ENCODE peak calls at places on chromosomes 5 and 9, in six cellular contexts. B is fibroblast of lung, J is PC-3, H is choroid plexus epithelial cell, S is GM23338, M is brain microvascular endothelial cell. X is an unnamed sample.

GRCh38 chr5:54403121-54403520 is 52.4 kb upstream of the HSPB3 start:
- DNase-seq in M (no peak), J (no peak), S (no peak), B (no peak), H (no peak), X (no peak)

GRCh38 chr5:41507501-41507900 is 2.9 kb downstream of the PLCXD3 start:
- DNase-seq in M (no peak), J (peak), B (no peak), S (no peak), H (no peak), X (no peak)

GRCh38 chr5:76337949-76338589 is 65.0 kb upstream of the IQGAP2 start:
- DNase-seq in B (peak), J (peak), M (peak), H (peak), S (peak), X (peak)

GRCh38 chr9:98251554-98251953 is 3.9 kb downstream of the TBC1D2 start:
- DNase-seq in B (peak), J (peak), H (peak), M (peak), S (no peak), X (peak)

GRCh38 chr5:136811551-136811950 is 446.2 kb upstream of the TRPC7 start:
- DNase-seq in B (peak), M (peak), S (no peak), J (peak), H (peak), X (peak)

GRCh38 chr9:77455312-77455927 is 192.7 kb downstream of the GNA14 start:
- DNase-seq in S (peak), B (no peak), M (no peak), H (no peak), J (peak), X (peak)

GRCh38 chr5:159163027-159163699 is 46.2 kb downstream of the RNF145 start:
- DNase-seq in M (peak), B (no peak), S (no peak), H (peak), J (peak), X (peak)

GRCh38 chr5:144403058-144403457 is 232.4 kb downstream of the KCTD16 start:
- DNase-seq in S (no peak), J (no peak), M (no peak), B (no peak), H (no peak), X (no peak)

GRCh38 chr5:113371788-113372196 is 63.0 kb downstream of the TSSK1B start:
- DNase-seq in J (peak), M (no peak), S (no peak), B (no peak), H (no peak), X (no peak)

GRCh38 chr5:116626272-116626723 is 51.7 kb upstream of the SEMA6A start:
- DNase-seq in J (no peak), B (peak), M (peak), H (peak), S (no peak), X (peak)

GRCh38 chr9:131478421-131478868 is 24.3 kb upstream of the POMT1 start:
- DNase-seq in S (peak), J (peak), M (no peak), B (peak), H (peak), X (peak)

GRCh38 chr5:158951461-158951860 is 148.3 kb downstream of the EBF1 start:
- DNase-seq in M (no peak), S (no peak), J (no peak), H (no peak), B (no peak), X (no peak)

GRCh38 chr5:74608754-74609576 is 31.6 kb downstream of the ENC1 start:
- DNase-seq in H (no peak), J (peak), M (no peak), S (no peak), B (no peak), X (no peak)

GRCh38 chr5:112174959-112175594 is 244.0 kb downstream of the EPB41L4A start:
- DNase-seq in M (peak), H (peak), J (peak), B (peak), S (peak), X (peak)

GRCh38 chr9:126532019-126532462 is 81.7 kb upstream of the LMX1B start:
- DNase-seq in B (peak), J (no peak), H (peak), M (no peak), S (no peak), X (peak)

GRCh38 chr5:139141841-139142240 is 56.3 kb downstream of the SIL1 start:
- DNase-seq in J (peak), M (peak), H (peak), B (peak), S (no peak), X (peak)

GRCh38 chr5:151153766-151154272 is 3.8 kb downstream of the ANXA6 start:
- DNase-seq in H (no peak), M (no peak), J (no peak), S (no peak), B (no peak), X (peak)

GRCh38 chr5:159100928-159101646 is 1.4 kb upstream of the EBF1 start:
- DNase-seq in H (no peak), S (no peak), J (no peak), B (no peak), M (no peak), X (no peak)

GRCh38 chr5:80083115-80083890 is 48.2 kb downstream of the THBS4 start:
- DNase-seq in H (peak), S (peak), M (peak), B (peak), J (peak), X (peak)

GRCh38 chr5:133703935-133704334 is 91.6 kb upstream of the FSTL4 start:
- DNase-seq in M (no peak), S (no peak), H (no peak), B (no peak), J (no peak), X (no peak)

GRCh38 chr9:131668439-131669233 is 71.2 kb downstream of the RAPGEF1 start:
- DNase-seq in H (peak), J (peak), S (no peak), M (peak), B (peak), X (peak)

GRCh38 chr9:89542461-89543021 is 44.6 kb upstream of the SEMA4D start:
- DNase-seq in S (no peak), H (no peak), M (no peak), B (no peak), J (no peak), X (no peak)

GRCh38 chr5:14872070-14872989 is 752 bp upstream of the ANKH start:
- DNase-seq in S (peak), M (peak), B (peak), H (peak), J (peak), X (peak)

GRCh38 chr5:6722015-6722414 is 8.8 kb downstream of the TENT4A start:
- DNase-seq in B (peak), S (no peak), H (peak), M (no peak), J (no peak), X (peak)

GRCh38 chr9:86239053-86239770 is 20.2 kb downstream of the C9orf153 start:
- DNase-seq in B (peak), S (no peak), M (no peak), H (peak), J (peak), X (no peak)

GRCh38 chr5:149887622-149888183 is 56.9 kb downstream of the PDE6A start:
- DNase-seq in B (peak), S (no peak), H (peak), J (peak), M (peak), X (peak)

DNA sequence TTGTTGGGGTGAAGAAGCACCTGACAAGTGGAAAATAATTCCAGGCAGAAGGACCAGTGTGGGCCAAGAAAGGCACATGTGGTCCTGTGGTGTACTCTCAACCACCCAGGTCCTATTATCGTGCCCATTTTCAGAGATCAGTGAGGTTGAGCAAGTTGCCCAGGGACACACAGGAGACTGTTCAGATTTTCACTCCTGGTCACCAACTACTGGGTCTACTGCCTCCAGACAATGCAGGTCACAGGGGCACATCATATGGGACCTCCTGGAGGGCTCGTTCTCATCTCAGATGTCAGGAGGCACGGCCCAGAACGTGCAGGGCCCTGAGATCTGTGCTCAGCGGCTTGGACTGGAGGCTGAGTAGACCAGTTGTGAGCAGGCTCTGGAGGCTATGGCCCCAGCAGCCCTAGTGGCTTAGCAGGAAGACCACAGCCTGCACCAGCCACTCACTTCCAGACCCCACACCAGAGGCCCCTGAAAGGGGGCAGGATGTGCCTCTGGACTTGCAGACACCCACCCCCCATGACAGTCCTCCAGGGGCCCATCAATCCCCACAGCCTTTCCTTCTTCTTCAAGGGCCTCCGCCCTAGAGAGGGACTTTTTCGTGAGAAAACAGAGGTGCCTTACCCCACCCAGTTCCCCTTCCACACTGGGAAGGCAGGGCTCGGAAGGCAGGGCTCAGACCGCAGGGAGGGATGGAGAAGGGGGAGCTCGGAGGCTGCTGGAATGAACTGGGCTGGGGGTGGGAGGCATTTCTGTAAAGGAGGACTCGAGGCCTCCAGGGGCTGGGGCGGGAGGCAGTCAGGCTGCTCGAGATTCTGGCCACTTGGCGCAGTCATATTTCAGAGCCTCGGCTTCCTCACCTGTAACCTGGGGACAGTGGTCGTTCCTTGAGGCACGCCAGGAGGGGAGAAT is 82.7 kb upstream of the NEURL1B start:
- DNase-seq in M (no peak), H (no peak), S (no peak), B (no peak), J (no peak), X (no peak)
- H3K4me3 ChIP-seq in M (peak), H (peak), S (no peak), B (peak), J (no peak), X (peak)

GRCh38 chr5:77170-77501 is 14.8 kb upstream of the PLEKHG4B start:
- DNase-seq in J (no peak), S (no peak), H (no peak), M (no peak), B (no peak), X (no peak)

GRCh38 chr5:78805-79149 is 13.2 kb upstream of the PLEKHG4B start:
- DNase-seq in B (no peak), S (no peak), M (no peak), H (no peak), J (no peak), X (no peak)

GRCh38 chr5:77546-77945 is 14.4 kb upstream of the PLEKHG4B start:
- DNase-seq in M (no peak), H (no peak), J (no peak), S (no peak), B (no peak), X (no peak)

GRCh38 chr5:79263-79662 is 12.7 kb upstream of the PLEKHG4B start:
- DNase-seq in M (no peak), H (no peak), J (no peak), B (no peak), S (no peak), X (no peak)

DNA sequence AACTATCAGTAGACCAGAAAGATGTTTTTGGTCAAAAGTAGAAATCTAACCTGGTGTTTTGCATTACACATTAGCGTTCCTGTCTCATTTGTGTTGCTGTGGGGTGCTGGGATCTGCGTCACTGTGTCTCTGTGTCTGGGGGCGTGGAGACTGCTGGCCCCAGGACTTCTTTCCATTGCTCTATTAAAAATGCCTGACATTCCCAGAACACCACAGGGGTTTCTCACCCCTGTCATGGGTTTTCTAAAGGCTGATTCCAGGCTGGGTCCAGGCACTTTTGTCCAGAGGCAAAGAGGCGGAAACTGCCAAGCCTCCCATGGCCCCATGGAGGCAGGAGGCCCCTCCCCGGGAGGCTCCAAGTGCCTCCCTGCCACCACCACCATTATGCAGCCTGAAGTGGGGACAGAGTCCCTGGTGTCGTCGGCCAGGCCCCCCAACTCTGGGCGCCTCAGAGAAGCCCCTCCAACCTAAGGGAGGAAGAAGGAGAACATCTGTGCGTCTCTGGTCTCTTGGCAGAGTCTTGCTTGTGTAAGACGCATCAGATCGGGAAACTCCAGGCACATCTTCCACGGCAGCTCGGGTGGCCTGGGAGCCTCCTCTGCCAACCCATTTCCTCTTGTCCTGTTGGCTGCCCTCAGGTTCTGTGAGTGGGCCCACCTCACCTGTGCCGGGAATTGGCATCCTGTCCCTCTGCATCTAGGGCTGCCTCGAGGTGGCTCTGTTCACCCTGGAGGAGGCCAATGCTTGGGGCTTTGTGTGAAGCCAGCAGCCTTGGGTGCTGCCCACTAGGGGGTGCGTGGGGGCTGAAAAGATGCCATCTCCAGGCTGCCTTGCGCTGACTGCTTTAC is 13.8 kb upstream of the PLEKHG4B start:
- DNase-seq in J (peak), H (peak), M (peak), B (peak), S (peak), X (peak)
- TF ChIP-seq CTCF in J (peak), H (peak), M (peak), B (peak), S (peak), X (peak)

GRCh38 chr9:121299125-121299466 is 31.1 kb downstream of the GSN start:
- DNase-seq in B (no peak), H (no peak), M (no peak), S (peak), J (no peak), X (no peak)
- H3K4me3 ChIP-seq in B (peak), H (peak), M (peak), S (peak), J (peak), X (peak)

GRCh38 chr9:34253460-34253837 is 74.6 kb downstream of the UBAP1 start:
- DNase-seq in M (peak), S (no peak), H (peak), B (peak), J (peak), X (peak)
- TF ChIP-seq CTCF in M (peak), S (peak), H (peak), B (peak), J (no peak), X (peak)

GRCh38 chr5:68222310-68222709 is 6.8 kb downstream of the PIK3R1 start:
- DNase-seq in S (no peak), H (no peak), J (no peak), B (no peak), M (no peak), X (no peak)

GRCh38 chr5:68221488-68221887 is 5.9 kb downstream of the PIK3R1 start:
- DNase-seq in S (no peak), J (no peak), M (no peak), B (no peak), H (no peak), X (no peak)

GRCh38 chr5:68220914-68221313 is 5.4 kb downstream of the PIK3R1 start:
- DNase-seq in J (no peak), S (no peak), B (no peak), H (no peak), M (no peak), X (no peak)

GRCh38 chr5:68222824-68223354 is 7.3 kb downstream of the PIK3R1 start:
- DNase-seq in B (no peak), S (no peak), J (no peak), H (no peak), M (no peak), X (no peak)

DNA sequence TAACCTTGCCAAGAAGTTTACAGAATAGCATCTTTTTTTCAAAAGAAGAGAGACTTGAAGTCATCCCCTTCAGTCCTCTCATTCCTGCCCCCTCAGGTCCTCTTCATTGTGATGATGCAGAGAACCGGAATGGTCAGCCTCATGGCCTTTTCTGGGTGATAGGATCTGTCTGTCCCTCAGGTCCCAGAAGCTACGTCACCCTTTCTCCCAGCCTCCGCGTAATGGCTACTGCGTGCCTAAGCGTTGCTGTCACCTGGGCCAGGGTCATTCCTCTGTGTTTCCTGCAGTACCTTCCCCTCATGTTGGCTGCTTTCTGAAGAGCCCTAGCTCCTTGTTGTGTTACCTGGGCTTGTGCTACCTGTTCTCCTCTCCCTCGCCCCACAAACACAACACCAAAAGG is 4.7 kb downstream of the PIK3R1 start:
- DNase-seq in S (no peak), M (no peak), B (no peak), J (no peak), H (no peak), X (no peak)
- H3K4me3 ChIP-seq in S (no peak), M (no peak), B (no peak), J (no peak), H (no peak), X (no peak)

X was measured in fibroblast of villous mesenchyme.